ENCODE peak calls at places on chromosome 4, in five cellular contexts. Z, J, G, M and F are unnamed samples.

GRCh38 chr4:8390604-8391003 is 49.9 kb downstream of the ACOX3 start:
- DNase-seq in G (no peak), M (no peak), J (no peak), Z (no peak), F (no peak)

GRCh38 chr4:138114434-138114833 is 127.7 kb downstream of the SLC7A11 start:
- DNase-seq in Z (no peak), J (no peak), G (no peak), M (no peak), F (no peak)

GRCh38 chr4:182975806-182976205 is 58.6 kb upstream of the DCTD start:
- DNase-seq in G (no peak), Z (peak), J (peak), M (peak), F (peak)

GRCh38 chr4:52939739-52940138 is 77.6 kb downstream of the RASL11B start:
- DNase-seq in M (no peak), J (no peak), G (no peak), Z (no peak), F (no peak)

GRCh38 chr4:163540977-163541376 is 46.5 kb downstream of the TMA16 start:
- DNase-seq in M (no peak), Z (no peak), G (no peak), J (no peak), F (no peak)

GRCh38 chr4:95572304-95572991 is 23.7 kb upstream of the UNC5C start:
- DNase-seq in J (no peak), Z (no peak), M (no peak), G (no peak), F (no peak)

GRCh38 chr4:105944535-105944934 is 49.3 kb downstream of the NPNT start:
- DNase-seq in J (no peak), G (no peak), M (no peak), Z (no peak), F (no peak)

GRCh38 chr4:166655231-166655630 is 579.1 kb downstream of the SPOCK3 start:
- DNase-seq in M (no peak), Z (no peak), J (no peak), G (no peak), F (no peak)

GRCh38 chr4:113908829-113909228 is 70.6 kb downstream of the ARSJ start:
- DNase-seq in G (no peak), Z (no peak), M (no peak), J (no peak), F (no peak)

GRCh38 chr4:110268790-110269189 is 70.4 kb upstream of the ELOVL6 start:
- DNase-seq in M (no peak), G (no peak), J (no peak), Z (no peak), F (no peak)

GRCh38 chr4:89316931-89317366 is 9.3 kb upstream of the GPRIN3 start:
- DNase-seq in J (no peak), M (no peak), G (no peak), Z (no peak), F (peak)

GRCh38 chr4:69836321-69836720 is 23.6 kb downstream of the SULT1E1 start:
- DNase-seq in J (no peak), Z (no peak), M (no peak), G (no peak), F (no peak)

GRCh38 chr4:62528874-62529273 is 1328.7 kb downstream of the ADGRL3 start:
- DNase-seq in M (no peak), J (no peak), G (no peak), Z (no peak), F (no peak)

GRCh38 chr4:26589699-26590098 is 5.8 kb downstream of the TBC1D19 start:
- DNase-seq in J (no peak), G (no peak), Z (no peak), M (no peak), F (no peak)

GRCh38 chr4:137421796-137422195 is 110.5 kb downstream of the PCDH18 start:
- DNase-seq in G (no peak), M (no peak), J (no peak), Z (no peak), F (no peak)

GRCh38 chr4:15295421-15296162 is 132.2 kb upstream of the C1QTNF7 start:
- DNase-seq in G (no peak), J (no peak), Z (no peak), M (peak), F (no peak)

GRCh38 chr4:152973614-152974200 is 37.6 kb downstream of the FHDC1 start:
- DNase-seq in Z (no peak), M (no peak), J (no peak), G (no peak), F (no peak)

GRCh38 chr4:116055857-116056827 is 942.7 kb upstream of the NDST4 start:
- DNase-seq in Z (peak), M (peak), J (peak), G (no peak), F (no peak)

GRCh38 chr4:137540356-137540755 is 8.1 kb upstream of the PCDH18 start:
- DNase-seq in G (no peak), Z (no peak), M (no peak), J (no peak), F (no peak)

GRCh38 chr4:169604903-169605331 is 7.5 kb downstream of the NEK1 start:
- DNase-seq in G (no peak), Z (no peak), J (no peak), M (peak), F (no peak)

GRCh38 chr4:51851937-51852290 is 9.0 kb downstream of the DCUN1D4 start:
- DNase-seq in M (no peak), Z (no peak), J (no peak), G (no peak), F (no peak)

GRCh38 chr4:163164110-163164509 is 2.6 kb downstream of the NAF1 start:
- DNase-seq in Z (no peak), G (no peak), J (no peak), M (no peak), F (no peak)

GRCh38 chr4:147326581-147326980 is 154.3 kb upstream of the EDNRA start:
- DNase-seq in Z (no peak), M (no peak), J (no peak), G (no peak), F (no peak)

GRCh38 chr4:55568905-55569504 is 22.3 kb upstream of the CLOCK start:
- DNase-seq in G (no peak), M (no peak), J (no peak), Z (no peak), F (no peak)

GRCh38 chr4:123301942-123302341 is 94.7 kb upstream of the SPRY1 start:
- DNase-seq in J (no peak), M (no peak), G (no peak), Z (no peak), F (no peak)

DNA sequence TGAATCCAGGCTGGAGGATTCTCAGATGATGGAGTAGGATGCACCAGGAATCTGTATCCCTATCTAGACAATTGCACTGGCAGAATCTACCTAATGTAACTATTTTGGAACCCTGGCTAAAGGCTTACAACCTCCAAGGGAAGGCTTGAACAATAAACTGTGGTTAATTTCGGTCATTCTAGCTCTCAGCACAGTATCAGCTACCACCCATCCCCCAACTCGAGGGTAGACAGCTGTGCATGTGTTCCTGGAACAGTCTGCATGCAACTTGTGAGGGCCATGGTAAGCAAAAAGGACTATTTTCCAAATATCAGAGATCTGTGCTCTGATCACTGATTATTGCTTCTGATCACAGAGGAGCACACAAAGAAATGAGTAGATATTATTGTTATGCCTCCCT is 34.0 kb downstream of the ELF2 start:
- DNase-seq in G (no peak), Z (no peak), J (no peak), M (no peak), F (no peak)
- TF ChIP-seq REST in G (no peak), Z (no peak), J (no peak), M (no peak), F (no peak)

GRCh38 chr4:185805262-185805802 is 6.7 kb downstream of the SORBS2 start:
- DNase-seq in Z (no peak), M (no peak), J (no peak), G (peak), F (no peak)
- TF ChIP-seq SIN3A in Z (no peak), M (no peak), J (no peak), G (no peak), F (no peak)

DNA sequence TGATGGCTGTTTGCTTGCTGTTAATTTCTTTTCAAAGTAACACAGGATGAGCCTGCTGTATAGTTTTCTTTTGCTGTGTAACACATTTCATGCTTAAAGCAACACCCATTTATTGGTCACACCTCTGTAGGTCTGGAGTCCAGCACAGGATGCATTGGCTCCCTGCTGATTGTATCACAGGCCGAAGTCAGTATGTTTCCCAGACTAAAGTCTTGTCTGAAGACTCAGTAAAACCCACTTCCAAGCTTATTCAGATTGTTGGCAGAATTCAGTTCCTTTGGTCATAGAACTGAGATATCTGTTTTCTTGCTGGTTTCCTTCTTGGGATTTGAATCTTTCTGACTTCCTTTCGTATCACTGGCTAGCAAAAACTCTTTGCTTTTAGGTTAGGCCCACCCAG is 54.3 kb downstream of the LRP2BP start:
- DNase-seq in G (no peak), Z (no peak), J (no peak), M (no peak), F (no peak)
- TF ChIP-seq REST in G (no peak), Z (no peak), J (no peak), M (no peak), F (no peak)

DNA sequence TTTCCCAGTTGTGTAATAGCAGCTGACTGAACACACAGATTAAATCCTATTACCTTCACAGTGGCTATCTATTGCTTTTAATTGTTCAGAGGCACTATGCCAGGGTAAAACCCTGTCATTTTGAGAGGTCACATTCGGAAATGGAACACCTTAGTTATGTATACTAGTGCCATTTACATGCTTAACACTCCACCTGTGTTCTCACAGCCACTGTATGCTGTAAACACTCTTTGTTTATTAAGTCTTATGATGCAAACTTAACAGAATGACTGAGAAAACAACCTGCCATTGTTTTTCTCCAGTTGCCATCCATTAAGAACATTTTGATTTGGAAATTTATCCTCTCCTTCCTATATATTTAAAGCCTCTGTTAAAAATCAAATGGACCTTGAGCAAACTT is 70.4 kb downstream of the HPGD start:
- DNase-seq in J (no peak), G (no peak), Z (no peak), M (no peak), F (no peak)
- TF ChIP-seq SIN3A in J (no peak), G (no peak), Z (no peak), M (no peak), F (no peak)

GRCh38 chr4:144591401-144591800 is 54.6 kb upstream of the HHIP start:
- DNase-seq in J (no peak), Z (no peak), G (no peak), M (no peak), F (no peak)
- TF ChIP-seq REST in J (no peak), Z (no peak), G (no peak), M (no peak), F (no peak)

DNA sequence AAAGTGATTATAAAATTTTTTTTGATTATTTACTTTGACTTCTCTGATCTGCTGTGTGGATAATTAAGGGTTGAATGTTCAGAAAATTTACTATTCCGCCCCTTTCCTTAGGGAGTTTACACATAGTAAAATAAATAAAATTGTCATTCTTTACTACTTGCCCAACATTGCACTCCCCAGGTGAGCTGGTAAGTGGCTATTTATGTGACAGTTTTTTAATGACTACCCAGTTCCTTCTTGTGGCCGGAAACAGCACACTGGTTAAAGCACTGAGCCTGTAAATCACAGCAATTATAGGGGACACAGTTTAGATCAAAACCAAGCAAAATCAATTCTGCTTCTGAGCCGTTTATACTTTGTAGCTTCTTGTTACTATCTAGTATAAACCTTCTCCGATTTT is 158.1 kb downstream of the FHIP1A start:
- DNase-seq in M (no peak), G (no peak), Z (no peak), J (no peak), F (no peak)
- TF ChIP-seq SIN3A in M (no peak), G (no peak), Z (no peak), J (no peak), F (no peak)

GRCh38 chr4:118086334-118086733 is 52.0 kb downstream of the NDST3 start:
- DNase-seq in M (no peak), Z (peak), G (no peak), J (no peak), F (no peak)
- TF ChIP-seq REST in M (no peak), Z (no peak), G (no peak), J (no peak), F (no peak)

DNA sequence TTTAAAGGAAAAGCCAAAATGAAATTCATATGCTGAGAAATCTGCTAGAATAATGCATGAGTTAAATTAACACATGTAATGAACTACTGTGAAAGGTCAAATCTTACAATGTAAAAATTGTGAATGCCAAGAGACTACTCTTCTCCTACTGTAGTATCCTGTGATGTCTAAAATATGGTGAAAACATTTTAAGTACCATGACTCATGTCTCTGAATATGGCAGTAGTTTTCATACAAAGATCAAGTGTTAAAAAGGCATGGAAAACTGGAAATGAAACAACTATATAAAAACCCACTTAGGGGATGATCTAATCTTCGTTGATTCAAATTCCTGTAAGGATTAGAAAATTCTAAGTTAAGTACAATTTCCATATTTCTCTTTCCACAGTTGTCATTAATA is 221.3 kb downstream of the PPP3CA start:
- DNase-seq in J (no peak), Z (no peak), M (no peak), G (no peak), F (no peak)
- TF ChIP-seq SIN3A in J (no peak), Z (no peak), M (no peak), G (no peak), F (no peak)